ENCODE peak calls at places on chromosome 13, in eight cellular contexts. L is left lung; D is RWPE1; H is stimulated activated CD4-positive, alpha-beta T cell treated with anti-CD3 and anti-CD28 coated beads, Interleukin-12 subunit alpha, Interleukin-12 subunit beta, amount 100 ng/mL, for 48 hours; V is lung; C is mucosa of gallbladder; O is left lobe of liver; A is ureter. N is an unnamed sample.

GRCh38 chr13:102136735-102137296 is 265.0 kb downstream of the FGF14 start:
- DNase-seq in A (no peak), L (no peak), O (no peak), V (no peak), D (no peak), C (no peak), H (no peak), N (no peak)

GRCh38 chr13:98386632-98387031 is 190.3 kb downstream of the STK24 start:
- DNase-seq in A (no peak), C (peak), L (no peak), H (no peak), O (no peak), V (no peak), D (no peak), N (no peak)

GRCh38 chr13:112877066-112877465 is 91.9 kb upstream of the MCF2L start:
- DNase-seq in H (no peak), O (no peak), A (no peak), V (no peak), C (no peak), D (no peak), L (peak), N (no peak)

GRCh38 chr13:43293986-43294880 is 270.8 kb downstream of the DNAJC15 start:
- DNase-seq in V (no peak), O (no peak), A (no peak), L (no peak), D (no peak), C (no peak), H (no peak), N (no peak)

GRCh38 chr13:43780666-43781065 is 6.1 kb downstream of the ENOX1 start:
- DNase-seq in C (no peak), A (no peak), V (no peak), D (no peak), H (no peak), L (no peak), O (no peak), N (no peak)

GRCh38 chr13:21657538-21657937 is 13.3 kb upstream of the FGF9 start:
- DNase-seq in A (no peak), V (no peak), O (no peak), C (no peak), D (peak), L (no peak), H (no peak), N (no peak)

GRCh38 chr13:99821741-99822140 is 149.8 kb downstream of the ZIC5 start:
- DNase-seq in D (no peak), L (no peak), A (no peak), O (no peak), V (no peak), H (no peak), C (no peak), N (no peak)

GRCh38 chr13:52998290-52998876 is 30.2 kb upstream of the OLFM4 start:
- DNase-seq in C (no peak), A (no peak), H (no peak), O (no peak), L (no peak), D (no peak), V (no peak), N (no peak)

GRCh38 chr13:33379597-33379996 is 94.0 kb upstream of the STARD13 start:
- DNase-seq in O (no peak), C (peak), H (no peak), L (no peak), A (no peak), D (no peak), V (no peak), N (no peak)

GRCh38 chr13:92994056-92994455 is 232.6 kb upstream of the GPC6 start:
- DNase-seq in D (peak), O (no peak), L (no peak), A (no peak), H (no peak), C (no peak), V (no peak), N (no peak)

GRCh38 chr13:21957833-21958232 is 287.0 kb downstream of the FGF9 start:
- DNase-seq in C (no peak), O (no peak), H (no peak), D (no peak), L (no peak), V (no peak), A (no peak), N (no peak)

GRCh38 chr13:43516401-43516826 is 270.4 kb downstream of the ENOX1 start:
- DNase-seq in H (no peak), A (peak), L (no peak), D (no peak), C (peak), O (no peak), V (no peak), N (no peak)

GRCh38 chr13:114173261-114173660 is 5.8 kb upstream of the CFAP97D2 start:
- DNase-seq in H (no peak), V (no peak), C (no peak), L (no peak), D (no peak), O (no peak), A (no peak), N (no peak)

GRCh38 chr13:113647351-113648217 is 10.4 kb downstream of the ATP4B start:
- DNase-seq in L (peak), H (no peak), O (peak), C (peak), V (peak), A (peak), D (peak), N (peak)

GRCh38 chr13:27791146-27791900 is 960 bp upstream of the GSX1 start:
- DNase-seq in D (no peak), C (no peak), H (no peak), O (no peak), V (no peak), L (no peak), A (no peak), N (no peak)

GRCh38 chr13:88142653-88143052 is 471.5 kb downstream of the SLITRK5 start:
- DNase-seq in V (no peak), C (no peak), H (no peak), D (no peak), L (no peak), O (no peak), A (no peak), N (no peak)

GRCh38 chr13:30739646-30740642 is 4.6 kb downstream of the ALOX5AP start:
- DNase-seq in V (no peak), O (no peak), A (no peak), C (no peak), L (no peak), H (peak), D (peak), N (no peak)

GRCh38 chr13:32587014-32587773 is 942 bp downstream of the PDS5B start:
- DNase-seq in V (peak), O (peak), A (peak), H (peak), D (no peak), C (peak), L (peak), N (peak)

GRCh38 chr13:32164622-32165268 is 133.2 kb downstream of the FRY start:
- DNase-seq in D (peak), H (peak), O (no peak), A (no peak), C (no peak), V (peak), L (no peak), N (no peak)

GRCh38 chr13:73222627-73223026 is 163.8 kb downstream of the KLF5 start:
- DNase-seq in C (no peak), L (no peak), A (no peak), O (no peak), D (no peak), H (no peak), V (no peak), N (no peak)

N was measured in right lobe of liver.